ENCODE peak calls at places on chromosomes 5 and 9, in four cellular contexts. G is WTC11, P is HepG2, W is K562. E is an unnamed sample.

GRCh38 chr9:128628471-128629048 is 28.1 kb downstream of the DYNC2I2 start:
- DNase-seq in G (no peak), P (peak; percentile 23), W (peak; percentile 63), E (no peak)

GRCh38 chr5:140833993-140834392 is at the start of gene PCDHA7:
- DNase-seq in G (no peak), W (no peak), P (peak; percentile 32), E (no peak)

GRCh38 chr5:117084052-117084451 is 509.4 kb upstream of the SEMA6A start:
- DNase-seq in W (no peak), P (no peak), G (no peak), E (no peak)

GRCh38 chr5:106610041-106610440 is 1060.7 kb downstream of the EFNA5 start:
- DNase-seq in W (no peak), P (no peak), G (no peak), E (no peak)

GRCh38 chr9:72315089-72315509 is 49.9 kb downstream of the ZFAND5 start:
- DNase-seq in W (no peak), G (no peak), P (no peak), E (peak; percentile 19)

GRCh38 chr9:136411358-136411757 is 900 bp downstream of the PMPCA start:
- DNase-seq in P (no peak), G (no peak), W (peak; percentile 47), E (no peak)

GRCh38 chr5:57817924-57818323 is 335.3 kb upstream of the ACTBL2 start:
- DNase-seq in P (no peak), G (no peak), W (no peak), E (no peak)

GRCh38 chr5:177508217-177508611 is 1.4 kb downstream of the DOK3 start:
- DNase-seq in G (no peak), W (no peak), P (no peak), E (no peak)

GRCh38 chr5:111582962-111583669 is 70.8 kb upstream of the STARD4 start:
- DNase-seq in W (no peak), G (no peak), P (no peak), E (no peak)

GRCh38 chr5:176593273-176593869 is 16.6 kb downstream of the GPRIN1 start:
- DNase-seq in P (no peak), G (no peak), W (no peak), E (no peak)

GRCh38 chr9:91427873-91428272 is 4.2 kb upstream of the NFIL3 start:
- DNase-seq in G (no peak), W (no peak), P (peak; percentile 36), E (no peak)

GRCh38 chr9:70747335-70747734 is 332.9 kb upstream of the KLF9 start:
- DNase-seq in P (no peak), W (no peak), G (no peak), E (peak; percentile 31)

GRCh38 chr5:25006734-25007133 is 362.0 kb upstream of the CDH10 start:
- DNase-seq in W (no peak), P (no peak), G (no peak), E (peak; percentile 21)

GRCh38 chr9:35903049-35903448 is 3.0 kb upstream of the HRCT1 start:
- DNase-seq in W (peak; percentile 55), P (peak; percentile 65), G (no peak), E (peak; percentile 62)

GRCh38 chr5:135830384-135831275 is 3.8 kb upstream of the SLC25A48 start:
- DNase-seq in G (no peak), W (no peak), P (no peak), E (no peak)

GRCh38 chr9:96719538-96720315 is 58.2 kb downstream of the ZNF510 start:
- DNase-seq in P (no peak), W (no peak), G (peak; percentile 21), E (no peak)

GRCh38 chr5:113266913-113267227 is 167.9 kb downstream of the TSSK1B start:
- DNase-seq in P (no peak), G (no peak), W (no peak), E (no peak)

GRCh38 chr9:98481676-98482075 is 226.2 kb upstream of the TBC1D2 start:
- DNase-seq in G (no peak), P (peak; percentile 8), W (no peak), E (no peak)

GRCh38 chr5:33470544-33470943 is 29.8 kb downstream of the TARS1 start:
- DNase-seq in W (peak; percentile 27), P (peak; percentile 16), G (no peak), E (no peak)

GRCh38 chr9:15722888-15723287 is 170.0 kb downstream of the CCDC171 start:
- DNase-seq in P (no peak), G (no peak), W (no peak), E (peak; percentile 4)

GRCh38 chr5:2759696-2760461 is 8.4 kb upstream of the IRX2 start:
- DNase-seq in P (no peak), W (no peak), G (no peak), E (no peak)

GRCh38 chr9:35598863-35599590 is 6.0 kb upstream of the TESK1 start:
- DNase-seq in W (no peak), G (peak; percentile 34), P (peak; percentile 65), E (no peak)

GRCh38 chr5:141558150-141558549 is 60.6 kb downstream of the DIAPH1 start:
- DNase-seq in W (no peak), P (no peak), G (no peak), E (no peak)

GRCh38 chr5:37552770-37553719 is 173.9 kb downstream of the WDR70 start:
- DNase-seq in W (peak; percentile 92), G (no peak), P (no peak), E (no peak)

GRCh38 chr5:74625742-74626241 is 14.7 kb downstream of the ENC1 start:
- DNase-seq in P (no peak), W (no peak), G (no peak), E (peak; percentile 28)

GRCh38 chr5:27592231-27592630 is 553.8 kb upstream of the CDH9 start:
- DNase-seq in W (no peak), G (no peak), P (no peak), E (no peak)

GRCh38 chr5:33936004-33936380 is 194 bp upstream of the RXFP3 start:
- DNase-seq in P (no peak), G (peak; percentile 87), W (peak; percentile 48), E (peak; percentile 32)

GRCh38 chr5:14009575-14009974 is 65.1 kb upstream of the DNAH5 start:
- DNase-seq in P (no peak), W (no peak), G (no peak), E (no peak)

GRCh38 chr5:177982072-177982727 is 13.8 kb downstream of the PROP1 start:
- DNase-seq in W (peak; percentile 41), P (peak; percentile 7), G (peak; percentile 82), E (peak; percentile 60)

GRCh38 chr9:16281707-16282106 is 588.8 kb downstream of the BNC2 start:
- DNase-seq in G (no peak), P (no peak), W (no peak), E (no peak)

GRCh38 chr9:36169166-36169565 is at the start of gene CCIN:
- DNase-seq in W (no peak), G (no peak), P (no peak), E (no peak)

GRCh38 chr5:39226100-39226451 is 6.7 kb upstream of the FYB1 start:
- DNase-seq in W (no peak), P (no peak), G (no peak), E (no peak)

GRCh38 chr5:39225405-39226099 is 6.2 kb upstream of the FYB1 start:
- DNase-seq in W (no peak), G (no peak), P (no peak), E (no peak)

GRCh38 chr5:39226558-39226957 is 7.2 kb upstream of the FYB1 start:
- DNase-seq in W (no peak), P (no peak), G (no peak), E (no peak)

GRCh38 chr5:39224196-39224754 is 4.9 kb upstream of the FYB1 start:
- DNase-seq in W (peak; percentile 77), P (no peak), G (no peak), E (no peak)

DNA sequence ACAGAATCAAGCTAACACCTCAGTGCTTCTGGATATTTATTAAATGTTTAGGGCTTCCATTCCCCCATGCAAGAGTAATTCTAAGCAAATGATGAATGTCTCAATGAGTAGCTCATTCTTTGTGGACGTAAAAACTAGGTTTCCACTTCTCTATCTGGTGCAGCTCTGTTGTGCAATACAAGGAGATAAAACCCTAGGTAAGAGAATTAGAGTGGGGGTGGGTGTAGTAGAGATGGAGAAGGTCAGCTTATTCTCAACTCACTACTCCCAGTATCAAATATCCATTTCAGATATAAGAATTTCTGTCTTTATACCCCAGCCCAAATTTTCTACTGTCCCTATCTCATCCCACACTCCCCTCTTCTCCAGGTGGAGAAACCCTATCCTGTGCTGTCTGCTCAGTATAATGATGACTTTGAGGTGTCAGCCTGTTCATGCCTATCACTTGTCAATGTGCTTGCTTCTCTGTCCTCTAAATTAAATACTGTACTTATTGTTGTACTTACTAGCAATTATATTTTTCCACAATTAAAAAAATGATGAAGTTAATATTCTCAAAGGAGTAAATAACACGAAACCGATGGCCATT is 4.3 kb upstream of the FYB1 start:
- DNase-seq in P (no peak), W (no peak), G (no peak), E (no peak)
- TF ChIP-seq SP1 in P (no peak), W (no peak), G (no peak), E (no peak)

DNA sequence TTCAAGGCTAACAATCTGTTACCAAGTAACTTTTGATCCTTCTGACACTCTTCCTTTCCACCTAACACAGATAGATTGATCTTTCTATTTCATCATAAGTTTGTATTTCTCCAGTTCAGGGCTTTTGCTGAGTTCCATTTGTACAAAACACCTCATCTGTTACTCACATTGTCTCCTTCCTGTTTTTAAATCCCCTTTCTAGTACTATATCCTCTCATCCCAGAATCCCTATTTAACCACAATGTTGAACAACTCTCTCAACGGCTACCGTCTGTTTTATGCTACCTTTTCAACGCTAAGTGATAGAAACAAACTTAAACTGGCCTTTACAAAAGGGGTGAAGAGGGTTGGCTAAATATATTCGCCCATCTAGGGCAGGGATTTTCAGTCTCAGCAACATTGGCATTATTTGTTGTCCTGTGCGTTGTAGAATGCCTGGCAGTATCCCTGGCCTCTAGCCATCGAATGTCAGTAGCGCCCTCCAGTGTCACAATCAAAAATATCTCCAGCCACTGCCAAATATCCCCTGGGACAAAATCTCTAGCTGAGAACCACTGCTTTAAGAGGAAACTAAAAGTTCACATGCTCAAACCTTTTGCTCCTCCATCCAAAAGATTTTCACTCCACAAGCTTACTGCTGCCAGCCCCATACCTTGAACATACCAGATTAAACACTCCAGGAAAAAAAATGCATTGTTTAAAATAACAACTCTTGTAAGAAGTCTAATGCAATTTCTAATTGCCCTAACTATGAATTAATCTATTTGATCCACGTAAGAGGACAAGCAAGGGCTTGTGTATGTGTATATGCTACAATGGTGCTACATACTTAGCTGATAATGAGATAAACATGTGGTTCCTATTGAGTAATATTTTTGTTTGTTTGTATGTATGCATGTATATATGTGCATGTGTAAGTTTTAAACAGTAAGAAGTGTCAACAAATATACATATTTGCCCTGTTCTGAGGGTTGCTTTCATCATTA is 344.0 kb downstream of the PTPRD start:
- DNase-seq in G (peak; percentile 64), P (peak; percentile 5), W (no peak), E (peak; percentile 25)
- TF ChIP-seq ELF4 in G (no peak), P (no peak), W (no peak), E (no peak)

DNA sequence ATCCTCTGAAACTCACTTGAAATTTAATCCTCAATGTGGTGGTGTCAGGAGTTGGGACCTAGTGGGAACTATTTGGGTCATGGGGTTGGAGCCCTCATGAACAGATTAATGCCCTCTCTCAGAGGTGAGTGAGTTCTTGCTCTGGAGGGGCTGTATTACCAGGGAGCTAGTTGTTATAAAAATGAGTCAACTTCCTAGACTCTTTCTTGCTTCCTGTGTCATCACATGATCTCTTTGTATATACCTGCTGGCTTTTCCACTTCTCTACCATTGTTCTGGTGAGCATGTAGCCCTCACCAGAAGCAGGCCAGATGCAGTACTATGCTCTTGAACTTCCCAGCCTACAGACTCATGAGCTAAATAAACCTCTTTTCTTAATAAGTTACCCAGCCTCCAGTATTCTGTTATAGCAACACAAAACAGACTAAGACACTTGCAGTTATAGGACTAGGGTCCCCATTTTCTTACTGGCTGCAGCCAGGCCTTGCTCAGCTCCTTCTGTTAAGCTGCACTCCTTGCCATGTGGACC is 127.5 kb downstream of the SUSD1 start:
- DNase-seq in P (no peak), W (no peak), G (no peak), E (no peak)
- TF ChIP-seq SP1 in P (no peak), W (no peak), G (no peak), E (no peak)

GRCh38 chr5:114363837-114364236 is 2.0 kb downstream of the KCNN2 start:
- DNase-seq in W (no peak), G (no peak), P (no peak), E (no peak)
- TF ChIP-seq ELF4 in W (no peak), G (no peak), P (no peak), E (no peak)

E was measured in HEK293T.